ENCODE peak calls at places on chromosomes 5 and 9, in four cellular contexts. One of them, this sample, is unnamed.

GRCh38 chr5:171639966-171640365 is 145.7 kb upstream of the SMIM23 start:
- DNase-seq in A549: no peak
- DNase-seq in substantia nigra: no peak
- DNase-seq in stimulated activated effector memory CD8-positive, alpha-beta T cell treated with anti-CD3 and anti-CD28 coated beads, Interleukin-12 subunit alpha, Interleukin-12 subunit beta, amount 100 ng/mL, for 72 hours: no peak
- DNase-seq in this sample: no peak

GRCh38 chr9:129823163-129823933 is 588 bp downstream of the TOR1A start:
- DNase-seq in substantia nigra: no peak
- DNase-seq in A549: peak; percentile 43
- DNase-seq in stimulated activated effector memory CD8-positive, alpha-beta T cell treated with anti-CD3 and anti-CD28 coated beads, Interleukin-12 subunit alpha, Interleukin-12 subunit beta, amount 100 ng/mL, for 72 hours: no peak
- DNase-seq in this sample: peak; percentile 44

GRCh38 chr5:177124486-177124991 is 9.0 kb upstream of the NSD1 start:
- DNase-seq in substantia nigra: no peak
- DNase-seq in A549: no peak
- DNase-seq in stimulated activated effector memory CD8-positive, alpha-beta T cell treated with anti-CD3 and anti-CD28 coated beads, Interleukin-12 subunit alpha, Interleukin-12 subunit beta, amount 100 ng/mL, for 72 hours: no peak
- DNase-seq in this sample: no peak

GRCh38 chr9:79568337-79569084 is 3.3 kb upstream of the TLE4 start:
- DNase-seq in A549: peak; percentile 20
- DNase-seq in substantia nigra: no peak
- DNase-seq in stimulated activated effector memory CD8-positive, alpha-beta T cell treated with anti-CD3 and anti-CD28 coated beads, Interleukin-12 subunit alpha, Interleukin-12 subunit beta, amount 100 ng/mL, for 72 hours: no peak
- DNase-seq in this sample: no peak

GRCh38 chr9:135711411-135711810 is 9.4 kb downstream of the KCNT1 start:
- DNase-seq in A549: no peak
- DNase-seq in substantia nigra: no peak
- DNase-seq in stimulated activated effector memory CD8-positive, alpha-beta T cell treated with anti-CD3 and anti-CD28 coated beads, Interleukin-12 subunit alpha, Interleukin-12 subunit beta, amount 100 ng/mL, for 72 hours: no peak
- DNase-seq in this sample: no peak

GRCh38 chr5:155699385-155699784 is 627.6 kb upstream of the SGCD start:
- DNase-seq in A549: no peak
- DNase-seq in stimulated activated effector memory CD8-positive, alpha-beta T cell treated with anti-CD3 and anti-CD28 coated beads, Interleukin-12 subunit alpha, Interleukin-12 subunit beta, amount 100 ng/mL, for 72 hours: no peak
- DNase-seq in substantia nigra: no peak
- DNase-seq in this sample: no peak

GRCh38 chr9:93637886-93638285 is 61.5 kb downstream of the PHF2 start:
- DNase-seq in substantia nigra: no peak
- DNase-seq in stimulated activated effector memory CD8-positive, alpha-beta T cell treated with anti-CD3 and anti-CD28 coated beads, Interleukin-12 subunit alpha, Interleukin-12 subunit beta, amount 100 ng/mL, for 72 hours: no peak
- DNase-seq in A549: no peak
- DNase-seq in this sample: no peak

GRCh38 chr5:55450050-55450765 is 84.6 kb downstream of the PLPP1 start:
- DNase-seq in A549: no peak
- DNase-seq in stimulated activated effector memory CD8-positive, alpha-beta T cell treated with anti-CD3 and anti-CD28 coated beads, Interleukin-12 subunit alpha, Interleukin-12 subunit beta, amount 100 ng/mL, for 72 hours: no peak
- DNase-seq in substantia nigra: no peak
- DNase-seq in this sample: no peak

GRCh38 chr9:29144476-29144875 is 1571.2 kb upstream of the C9orf72 start:
- DNase-seq in stimulated activated effector memory CD8-positive, alpha-beta T cell treated with anti-CD3 and anti-CD28 coated beads, Interleukin-12 subunit alpha, Interleukin-12 subunit beta, amount 100 ng/mL, for 72 hours: no peak
- DNase-seq in substantia nigra: no peak
- DNase-seq in A549: no peak
- DNase-seq in this sample: no peak

GRCh38 chr5:157665467-157666085 is 5.8 kb upstream of the C5orf52 start:
- DNase-seq in stimulated activated effector memory CD8-positive, alpha-beta T cell treated with anti-CD3 and anti-CD28 coated beads, Interleukin-12 subunit alpha, Interleukin-12 subunit beta, amount 100 ng/mL, for 72 hours: no peak
- DNase-seq in A549: peak; percentile 62
- DNase-seq in substantia nigra: no peak
- DNase-seq in this sample: no peak

This sample was measured in GM12892.